ENCODE peak calls at places on chromosomes 7 and 10, in four cellular contexts. Q is activated CD4-positive, alpha-beta T cell treated with anti-CD3 and anti-CD28 coated beads, Interleukin-2, amount 50 U/mL, for 24 hours; K is ELR; E is tibial nerve. N is an unnamed sample.
A peak's percentile ranks its signal among the peaks of the same experiment; 100 is the strongest.

GRCh38 chr10:4651404-4652037 is 174.5 kb upstream of the AKR1E2 start:
- DNase-seq in Q (no peak), K (peak; percentile 33), E (no peak), N (no peak)

GRCh38 chr7:18287482-18287881 is 208.1 kb upstream of the HDAC9 start:
- DNase-seq in Q (no peak), K (no peak), E (no peak), N (no peak)

GRCh38 chr10:6409982-6410694 is 169.9 kb downstream of the PRKCQ start:
- DNase-seq in Q (no peak), K (peak; percentile 48), E (no peak), N (no peak)

GRCh38 chr10:79102056-79102874 is 33.5 kb downstream of the ZMIZ1 start:
- DNase-seq in Q (no peak), K (no peak), E (peak; percentile 61), N (no peak)

GRCh38 chr10:1123972-1124371 is 67.8 kb downstream of the WDR37 start:
- DNase-seq in Q (no peak), K (no peak), E (no peak), N (no peak)

GRCh38 chr10:103949728-103950127 is 17.2 kb upstream of the SLK start:
- DNase-seq in Q (no peak), K (no peak), E (no peak), N (no peak)

GRCh38 chr7:104174798-104175197 is 33.0 kb downstream of the ORC5 start:
- DNase-seq in Q (no peak), K (no peak), E (no peak), N (no peak)

GRCh38 chr7:93461350-93461749 is 113.2 kb downstream of the CALCR start:
- DNase-seq in Q (no peak), K (no peak), E (no peak), N (no peak)

GRCh38 chr10:31030216-31030615 is 1.4 kb downstream of the ZNF438 start:
- DNase-seq in Q (no peak), K (no peak), E (no peak), N (no peak)

GRCh38 chr7:34247468-34247867 is 342.1 kb downstream of the BMPER start:
- DNase-seq in Q (no peak), K (peak; percentile 67), E (no peak), N (no peak)

GRCh38 chr10:97213431-97213830 is 27.7 kb upstream of the SLIT1 start:
- DNase-seq in Q (no peak), K (no peak), E (no peak), N (no peak)

GRCh38 chr10:13340626-13341370 is 7.3 kb downstream of the SEPHS1 start:
- DNase-seq in Q (no peak), K (no peak), E (no peak), N (no peak)

GRCh38 chr7:5491251-5492044 is 67.8 kb upstream of the TNRC18 start:
- DNase-seq in Q (no peak), K (no peak), E (no peak), N (no peak)

GRCh38 chr7:44372560-44373417 is 47.4 kb upstream of the CAMK2B start:
- DNase-seq in Q (no peak), K (peak; percentile 63), E (no peak), N (no peak)

GRCh38 chr7:18003286-18003685 is 24.4 kb downstream of the PRPS1L1 start:
- DNase-seq in Q (no peak), K (no peak), E (no peak), N (no peak)

GRCh38 chr7:138000081-138000701 is 1.7 kb downstream of the CREB3L2 start:
- DNase-seq in Q (no peak), K (peak; percentile 92), E (peak; percentile 75), N (no peak)

GRCh38 chr10:110708776-110709443 is 64.8 kb downstream of the RBM20 start:
- DNase-seq in Q (no peak), K (no peak), E (no peak), N (no peak)

GRCh38 chr10:14063531-14064317 is 267.0 kb downstream of the FRMD4A start:
- DNase-seq in Q (no peak), K (no peak), E (peak; percentile 42), N (no peak)

GRCh38 chr10:79404231-79404609 is 41.2 kb downstream of the ZCCHC24 start:
- DNase-seq in Q (no peak), K (peak; percentile 35), E (peak; percentile 78), N (no peak)

GRCh38 chr7:55272328-55272727 is 92.8 kb upstream of the LANCL2 start:
- DNase-seq in Q (no peak), K (no peak), E (no peak), N (no peak)

GRCh38 chr7:7817748-7818147 is 99.3 kb upstream of the RPA3 start:
- DNase-seq in Q (no peak), K (no peak), E (no peak), N (no peak)

GRCh38 chr7:42235734-42236133 is 1.3 kb downstream of the GLI3 start:
- DNase-seq in Q (no peak), K (peak; percentile 45), E (no peak), N (no peak)

GRCh38 chr7:63073736-63074135 is 924.9 kb upstream of the ZNF722 start:
- DNase-seq in Q (no peak), K (no peak), E (no peak), N (no peak)

GRCh38 chr10:84204122-84204521 is 9.8 kb downstream of the CDHR1 start:
- DNase-seq in Q (no peak), K (peak; percentile 29), E (no peak), N (no peak)

GRCh38 chr10:73597346-73597745 is 6.2 kb upstream of the USP54 start:
- DNase-seq in Q (no peak), K (peak; percentile 65), E (no peak), N (no peak)

GRCh38 chr10:29174389-29174788 is 114.5 kb upstream of the LYZL1 start:
- DNase-seq in Q (no peak), K (peak; percentile 37), E (no peak), N (no peak)

GRCh38 chr10:93600861-93601773 is at the start of gene RBP4:
- DNase-seq in Q (no peak), K (peak; percentile 20), E (peak; percentile 12), N (no peak)

GRCh38 chr7:73442222-73442902 is 8.8 kb downstream of the FZD9 start:
- DNase-seq in Q (no peak), K (no peak), E (no peak), N (no peak)

GRCh38 chr7:73565675-73566342 is 8.3 kb upstream of the BCL7B start:
- DNase-seq in Q (no peak), K (no peak), E (no peak), N (no peak)

GRCh38 chr10:72719941-72720592 is 28.1 kb downstream of the MCU start:
- DNase-seq in Q (no peak), K (peak; percentile 64), E (no peak), N (no peak)

GRCh38 chr10:11866199-11866925 is 43.2 kb downstream of the PROSER2 start:
- DNase-seq in Q (no peak), K (no peak), E (no peak), N (no peak)

GRCh38 chr7:44738876-44739665 is 9.6 kb upstream of the ZMIZ2 start:
- DNase-seq in Q (no peak), K (no peak), E (no peak), N (no peak)

GRCh38 chr7:26100940-26101339 is 51.1 kb upstream of the NFE2L3 start:
- DNase-seq in Q (no peak), K (no peak), E (peak; percentile 22), N (no peak)

GRCh38 chr7:130971297-130971696 is 237.3 kb upstream of the KLF14 start:
- DNase-seq in Q (no peak), K (peak; percentile 52), E (no peak), N (no peak)

GRCh38 chr7:19663816-19664531 is 44.9 kb downstream of the POLR1F start:
- DNase-seq in Q (no peak), K (peak; percentile 9), E (no peak), N (no peak)